ENCODE peak calls at places on chromosomes 12 and 14, in five cellular contexts. G, X, Q, I and Y are unnamed samples.

GRCh38 chr12:84826925-84827324 is 85.7 kb downstream of the SLC6A15 start:
- DNase-seq in G (no peak), X (no peak), Q (no peak), I (no peak), Y (no peak)

GRCh38 chr12:109115758-109116610 is at the start of gene ACACB:
- DNase-seq in G (no peak), X (peak), Q (peak), I (no peak), Y (no peak)

GRCh38 chr14:20680843-20681347 is 3.5 kb upstream of the RNASE4 start:
- DNase-seq in G (no peak), X (peak), Q (no peak), I (no peak), Y (no peak)

GRCh38 chr14:69351385-69351784 is 46.7 kb downstream of the ERH start:
- DNase-seq in G (no peak), X (no peak), Q (no peak), I (no peak), Y (no peak)

GRCh38 chr12:121190523-121191031 is 19.4 kb upstream of the P2RX4 start:
- DNase-seq in G (peak), X (no peak), Q (no peak), I (peak), Y (no peak)

GRCh38 chr12:19140381-19141236 is 11.1 kb downstream of the PLEKHA5 start:
- DNase-seq in G (no peak), X (no peak), Q (no peak), I (peak), Y (no peak)

GRCh38 chr14:69715725-69716482 is 51.0 kb upstream of the SRSF5 start:
- DNase-seq in G (peak), X (peak), Q (peak), I (peak), Y (no peak)

GRCh38 chr14:34851395-34851794 is 23.8 kb downstream of the BAZ1A start:
- DNase-seq in G (peak), X (no peak), Q (no peak), I (peak), Y (no peak)

GRCh38 chr14:95935228-95935822 is 58.7 kb downstream of the TUNAR start:
- DNase-seq in G (peak), X (peak), Q (no peak), I (peak), Y (no peak)

GRCh38 chr12:124567035-124567672 is at the start of gene NCOR2:
- DNase-seq in G (no peak), X (peak), Q (no peak), I (no peak), Y (no peak)

GRCh38 chr14:60183138-60183537 is 17.9 kb upstream of the DHRS7 start:
- DNase-seq in G (no peak), X (no peak), Q (no peak), I (no peak), Y (no peak)

GRCh38 chr12:13044859-13045384 is 741 bp downstream of the FAM234B start:
- DNase-seq in G (no peak), X (no peak), Q (no peak), I (peak), Y (no peak)

GRCh38 chr14:93103392-93104080 is 12.2 kb downstream of the ITPK1 start:
- DNase-seq in G (no peak), X (no peak), Q (no peak), I (no peak), Y (no peak)
- TF ChIP-seq CTCF in G (no peak), X (no peak), Q (no peak), I (no peak), Y (no peak)

GRCh38 chr12:78037707-78038106 is 207.0 kb downstream of the NAV3 start:
- DNase-seq in G (no peak), X (no peak), Q (no peak), I (no peak), Y (no peak)
- TF ChIP-seq CTCF in G (no peak), X (no peak), Q (no peak), I (no peak), Y (peak)

DNA sequence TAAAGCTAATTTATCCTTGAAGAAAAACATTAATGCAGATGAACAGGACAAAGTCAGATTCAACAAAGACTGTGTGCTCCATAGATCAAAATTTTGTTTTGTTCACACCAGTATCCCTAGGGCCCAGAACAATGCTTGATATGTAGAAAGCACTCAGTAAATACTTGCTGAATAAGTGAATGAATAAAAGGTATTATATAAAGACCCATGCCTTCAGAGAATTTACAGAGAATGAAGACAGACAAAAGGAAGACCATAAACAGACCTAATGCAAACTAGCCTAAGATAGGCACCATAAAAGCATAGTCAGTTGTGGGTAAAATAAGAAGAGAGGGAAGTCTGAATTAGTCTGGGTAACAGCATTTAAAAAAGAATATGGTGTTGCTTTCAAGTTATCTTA is 47.3 kb upstream of the TMCC3 start:
- DNase-seq in G (no peak), X (no peak), Q (no peak), I (no peak), Y (no peak)
- TF ChIP-seq CTCF in G (no peak), X (no peak), Q (no peak), I (no peak), Y (no peak)

DNA sequence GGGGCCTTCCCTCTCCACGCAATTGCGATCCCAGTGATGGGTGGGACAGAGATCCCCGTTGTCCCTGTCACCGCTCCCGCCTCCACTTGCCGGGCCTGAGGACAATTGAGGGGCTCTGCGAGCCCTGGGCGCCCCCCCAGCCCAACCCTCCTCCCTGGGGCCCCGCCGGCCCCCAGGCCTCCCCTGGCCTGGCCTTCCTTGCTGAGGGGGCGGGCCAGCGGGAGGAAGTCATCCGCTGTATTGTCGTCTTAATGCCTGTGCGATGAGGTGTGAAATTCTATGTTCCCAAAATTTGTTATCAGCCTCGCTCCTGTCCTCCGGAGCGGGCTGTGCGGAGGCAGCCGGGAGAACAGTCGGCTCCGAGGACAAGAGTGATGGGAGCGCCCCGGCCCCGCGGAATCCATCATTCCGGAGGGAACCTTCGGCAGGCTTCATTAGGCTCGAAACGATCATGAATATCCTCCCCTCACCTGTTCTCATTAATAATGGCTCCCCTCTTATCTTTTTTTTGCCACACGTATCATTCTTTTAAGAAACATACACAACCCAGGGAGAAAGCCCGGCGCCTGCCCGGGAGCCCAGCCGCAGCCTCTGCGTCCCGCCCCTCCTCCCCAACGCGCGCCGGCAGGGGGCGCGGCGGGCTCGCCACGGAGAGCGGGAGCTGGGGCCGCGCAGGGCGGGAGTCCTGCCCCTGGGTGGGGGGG is 17.3 kb upstream of the DLK1 start:
- DNase-seq in G (no peak), X (no peak), Q (no peak), I (peak), Y (no peak)
- TF ChIP-seq CTCF in G (no peak), X (peak), Q (no peak), I (peak), Y (peak)

GRCh38 chr14:89720741-89721315 is 233.7 kb downstream of the EFCAB11 start:
- DNase-seq in G (no peak), X (peak), Q (peak), I (no peak), Y (no peak)
- TF ChIP-seq CTCF in G (no peak), X (no peak), Q (no peak), I (no peak), Y (no peak)

DNA sequence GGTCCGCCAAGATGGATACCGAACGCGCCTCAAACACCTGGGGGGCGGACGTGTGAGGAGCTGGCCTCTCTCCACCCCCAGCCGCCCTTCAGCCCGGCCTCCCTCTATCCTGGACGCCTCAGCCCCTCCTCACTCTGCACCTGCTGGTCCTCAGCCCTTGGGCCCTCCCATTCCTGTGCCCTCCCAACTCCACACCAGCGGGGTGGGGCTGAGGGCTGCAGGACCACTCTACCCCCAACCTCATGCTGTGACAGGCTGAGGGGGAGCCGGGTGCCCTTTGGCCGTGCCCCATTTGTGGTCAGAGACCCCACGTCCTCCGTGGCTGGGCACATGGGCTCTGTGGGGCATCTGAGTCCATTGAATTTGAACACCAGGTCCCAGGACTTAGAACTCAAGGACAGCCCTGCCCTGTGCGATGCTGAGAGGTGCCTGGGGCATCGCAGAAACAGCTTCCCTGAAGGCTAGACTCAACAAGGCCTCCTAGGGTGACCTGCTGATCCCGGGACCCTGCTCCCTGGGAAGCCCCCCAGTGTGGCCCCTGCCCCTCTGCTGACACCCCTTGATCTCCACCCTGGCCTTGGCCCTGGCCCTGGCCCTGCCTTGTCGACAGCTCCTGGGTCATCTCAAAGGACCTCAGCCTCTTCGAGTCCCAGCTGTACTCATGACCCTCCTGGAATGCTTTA is 82.0 kb upstream of the SFSWAP start:
- DNase-seq in G (no peak), X (no peak), Q (no peak), I (no peak), Y (no peak)
- TF ChIP-seq CTCF in G (no peak), X (no peak), Q (no peak), I (no peak), Y (no peak)

GRCh38 chr12:6689000-6689882 is at the start of gene ZNF384:
- DNase-seq in G (peak), X (peak), Q (peak), I (peak), Y (peak)
- TF ChIP-seq CTCF in G (peak), X (peak), Q (no peak), I (no peak), Y (peak)

GRCh38 chr12:30136661-30137060 is 352.9 kb upstream of the TMTC1 start:
- DNase-seq in G (no peak), X (no peak), Q (no peak), I (no peak), Y (no peak)

GRCh38 chr12:30138483-30138882 is 354.7 kb upstream of the TMTC1 start:
- DNase-seq in G (no peak), X (no peak), Q (no peak), I (no peak), Y (no peak)

DNA sequence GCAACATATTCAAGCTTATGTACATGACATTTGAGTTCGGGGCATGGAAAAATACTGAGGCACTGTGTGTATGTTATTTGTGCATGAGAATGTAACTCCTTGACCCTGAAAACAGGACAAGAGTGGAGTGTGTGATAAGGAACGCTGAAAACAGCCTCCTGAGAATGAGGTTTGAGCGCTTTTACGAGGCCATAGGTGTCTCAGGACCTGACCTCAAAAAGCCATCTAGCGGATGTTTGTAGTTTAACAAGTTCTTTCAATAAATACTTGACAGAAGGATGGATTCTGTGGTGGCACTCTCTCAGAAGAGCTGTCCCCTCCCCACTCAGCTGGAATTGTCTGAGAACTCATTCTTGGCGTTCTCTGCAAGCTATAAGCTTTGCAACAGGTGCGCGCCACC is 350.5 kb upstream of the TMTC1 start:
- DNase-seq in G (no peak), X (no peak), Q (no peak), I (no peak), Y (no peak)
- TF ChIP-seq CTCF in G (no peak), X (no peak), Q (no peak), I (no peak), Y (peak)

GRCh38 chr14:24566318-24566717 is 9.7 kb downstream of the CTSG start:
- DNase-seq in G (no peak), X (no peak), Q (no peak), I (no peak), Y (no peak)

GRCh38 chr14:24565766-24566165 is 10.3 kb downstream of the CTSG start:
- DNase-seq in G (no peak), X (no peak), Q (no peak), I (no peak), Y (no peak)

DNA sequence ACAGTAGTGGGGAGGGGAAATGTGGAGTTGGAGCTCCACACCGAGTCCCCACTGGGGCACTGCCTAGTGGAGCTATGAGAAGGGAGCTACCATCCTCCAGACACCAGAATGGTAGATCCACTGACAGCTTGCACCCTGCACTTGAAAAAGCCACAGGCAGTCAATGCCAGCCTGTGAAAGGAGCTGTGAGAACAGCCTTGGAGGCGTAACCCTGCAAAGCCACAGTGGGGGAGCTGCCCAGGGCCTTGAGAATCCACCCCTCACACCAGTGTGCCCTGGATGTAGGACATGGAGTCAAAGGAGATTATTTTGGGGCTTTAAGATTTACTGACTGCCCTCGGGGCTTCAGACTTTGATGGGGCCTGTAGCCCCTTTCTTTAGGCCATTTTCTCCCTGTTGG is 12.5 kb downstream of the CTSG start:
- DNase-seq in G (no peak), X (no peak), Q (no peak), I (no peak), Y (no peak)
- TF ChIP-seq CTCF in G (no peak), X (no peak), Q (no peak), I (no peak), Y (no peak)